ENCODE peak calls at places on chromosome 3, in ten cellular contexts. F, P, V, G, E, K, B, H, U and Y are unnamed samples.

GRCh38 chr3:65146149-65146548 is 458.3 kb upstream of the ADAMTS9 start:
- DNase-seq in V (peak), G (peak), K (peak), F (no peak), P (no peak), B (no peak), U (no peak), E (no peak), H (peak), Y (no peak)

GRCh38 chr3:114899186-114899931 is 247.7 kb downstream of the ZBTB20 start:
- DNase-seq in B (no peak), H (peak), P (no peak), U (no peak), F (no peak), V (no peak), K (no peak), E (no peak), G (no peak), Y (no peak)

GRCh38 chr3:37945803-37946530 is 44.6 kb upstream of the VILL start:
- DNase-seq in E (peak), H (peak), G (peak), F (no peak), U (no peak), K (no peak), P (no peak), V (peak), B (no peak), Y (no peak)

GRCh38 chr3:48440590-48440958 is 517 bp downstream of the TMA7 start:
- DNase-seq in E (no peak), F (no peak), G (no peak), K (no peak), V (peak), U (no peak), H (no peak), B (no peak), P (no peak), Y (no peak)

GRCh38 chr3:170425491-170426239 is 7.0 kb downstream of the CLDN11 start:
- DNase-seq in V (no peak), H (no peak), E (no peak), U (no peak), P (no peak), K (no peak), B (no peak), G (no peak), F (no peak), Y (no peak)

GRCh38 chr3:184388936-184389230 is 9.0 kb downstream of the CHRD start:
- DNase-seq in K (no peak), P (no peak), U (no peak), G (no peak), B (no peak), V (no peak), F (no peak), H (no peak), E (no peak), Y (no peak)

GRCh38 chr3:150495563-150496168 is 50.6 kb downstream of the SERP1 start:
- DNase-seq in B (no peak), F (no peak), P (peak), G (peak), U (no peak), H (peak), K (peak), V (peak), E (no peak), Y (peak)

GRCh38 chr3:67655364-67656121 is 1.1 kb upstream of the SUCLG2 start:
- DNase-seq in G (no peak), P (peak), F (no peak), U (peak), B (peak), E (peak), V (no peak), H (peak), K (no peak), Y (peak)

GRCh38 chr3:130700541-130700940 is 46.1 kb downstream of the PIK3R4 start:
- DNase-seq in U (no peak), B (no peak), H (no peak), K (peak), P (no peak), F (no peak), E (no peak), G (no peak), V (peak), Y (no peak)

GRCh38 chr3:152071924-152072323 is 196.8 kb upstream of the MBNL1 start:
- DNase-seq in G (peak), K (peak), B (no peak), P (peak), V (peak), E (no peak), H (peak), U (no peak), F (no peak), Y (no peak)

GRCh38 chr3:190265795-190266194 is 56.5 kb downstream of the CLDN1 start:
- DNase-seq in B (no peak), G (peak), K (peak), E (peak), U (no peak), H (no peak), V (peak), P (no peak), F (no peak), Y (no peak)

GRCh38 chr3:81394656-81395055 is 366.8 kb downstream of the GBE1 start:
- DNase-seq in B (no peak), H (no peak), K (no peak), U (no peak), E (no peak), V (no peak), G (no peak), F (no peak), P (no peak), Y (no peak)

GRCh38 chr3:172317984-172318383 is 130.3 kb downstream of the GHSR start:
- DNase-seq in H (no peak), F (peak), E (peak), K (peak), V (peak), P (no peak), G (peak), B (peak), U (no peak), Y (peak)

GRCh38 chr3:49492969-49493368 is 22.9 kb downstream of the DAG1 start:
- DNase-seq in F (no peak), V (no peak), K (no peak), U (no peak), G (no peak), H (no peak), P (no peak), E (no peak), B (no peak), Y (no peak)

GRCh38 chr3:108983051-108983450 is 29.4 kb upstream of the GUCA1C start:
- DNase-seq in P (no peak), B (no peak), G (peak), H (no peak), K (no peak), V (no peak), F (no peak), E (no peak), U (no peak), Y (no peak)

GRCh38 chr3:138940446-138940845 is 6.5 kb downstream of the FOXL2 start:
- DNase-seq in E (no peak), F (no peak), G (no peak), V (no peak), H (no peak), P (no peak), U (no peak), K (no peak), B (no peak), Y (no peak)

GRCh38 chr3:98894791-98895576 is 6.5 kb downstream of the DCBLD2 start:
- DNase-seq in F (no peak), H (no peak), V (no peak), P (no peak), E (no peak), G (no peak), U (no peak), B (no peak), K (no peak), Y (no peak)

GRCh38 chr3:144866504-144866903 is 894.9 kb downstream of the DIPK2A start:
- DNase-seq in F (no peak), K (peak), U (no peak), V (peak), E (no peak), H (no peak), B (no peak), G (no peak), P (no peak), Y (no peak)

GRCh38 chr3:115245437-115245836 is 98.3 kb upstream of the ZBTB20 start:
- DNase-seq in G (peak), F (no peak), H (no peak), V (peak), P (no peak), K (peak), U (no peak), B (no peak), E (no peak), Y (no peak)

GRCh38 chr3:13894096-13894811 is 14.4 kb upstream of the WNT7A start:
- DNase-seq in F (no peak), G (no peak), E (no peak), U (no peak), P (no peak), H (no peak), K (no peak), V (no peak), B (no peak), Y (no peak)

GRCh38 chr3:11522953-11523792 is 120.5 kb downstream of the VGLL4 start:
- DNase-seq in V (no peak), E (no peak), K (peak), H (no peak), P (no peak), B (no peak), U (no peak), G (peak), F (no peak), Y (no peak)

GRCh38 chr3:43411429-43411828 is 125.1 kb downstream of the SNRK start:
- DNase-seq in U (no peak), F (no peak), P (no peak), V (no peak), G (no peak), K (no peak), B (no peak), E (no peak), H (no peak), Y (no peak)

GRCh38 chr3:72270072-72270611 is 485.2 kb upstream of the PROK2 start:
- DNase-seq in E (peak), H (peak), G (peak), F (peak), K (peak), B (peak), U (no peak), V (peak), P (no peak), Y (peak)

GRCh38 chr3:60025071-60026055 is 975.5 kb upstream of the CFAP20DC start:
- DNase-seq in V (no peak), B (no peak), G (no peak), H (no peak), E (no peak), U (no peak), K (no peak), P (no peak), F (no peak), Y (no peak)

GRCh38 chr3:6062226-6063187 is 798.4 kb upstream of the GRM7 start:
- DNase-seq in B (no peak), V (no peak), P (no peak), U (no peak), E (no peak), G (no peak), F (no peak), H (no peak), K (no peak), Y (no peak)

GRCh38 chr3:51353566-51354140 is 31.4 kb upstream of the MANF start:
- DNase-seq in F (no peak), K (no peak), B (no peak), H (no peak), G (no peak), P (no peak), E (no peak), V (no peak), U (no peak), Y (no peak)

GRCh38 chr3:18046131-18046530 is 303.7 kb upstream of the TBC1D5 start:
- DNase-seq in F (no peak), H (no peak), G (no peak), K (peak), V (no peak), U (no peak), B (no peak), E (no peak), P (no peak), Y (no peak)

GRCh38 chr3:19267040-19267439 is 118.7 kb downstream of the KCNH8 start:
- DNase-seq in E (no peak), F (no peak), H (no peak), P (no peak), K (no peak), U (no peak), G (no peak), B (no peak), V (no peak), Y (no peak)

GRCh38 chr3:119085070-119085439 is 50.4 kb upstream of the IGSF11 start:
- DNase-seq in G (no peak), P (no peak), K (no peak), E (no peak), U (no peak), V (no peak), F (no peak), B (no peak), H (no peak), Y (no peak)
- TF ChIP-seq CTCF in G (no peak), P (no peak), K (no peak), E (no peak), U (no peak), V (no peak), F (no peak), B (no peak), H (no peak), Y (no peak)

GRCh38 chr3:129485681-129486056 is 42.8 kb upstream of the RHO start:
- DNase-seq in P (no peak), H (peak), U (no peak), G (peak), V (peak), K (peak), B (peak), F (peak), E (peak), Y (no peak)

GRCh38 chr3:129481783-129482332 is 41.8 kb downstream of the IFT122 start:
- DNase-seq in H (no peak), V (peak), G (no peak), E (peak), U (no peak), B (no peak), K (peak), P (no peak), F (peak), Y (no peak)

GRCh38 chr3:129483870-129484269 is 43.8 kb downstream of the IFT122 start:
- DNase-seq in P (no peak), K (no peak), E (no peak), B (no peak), U (no peak), H (no peak), V (no peak), F (no peak), G (no peak), Y (no peak)

GRCh38 chr3:129486057-129487035 is 42.1 kb upstream of the RHO start:
- DNase-seq in H (no peak), P (peak), B (no peak), E (no peak), V (peak), G (peak), U (no peak), F (no peak), K (peak), Y (peak)

DNA sequence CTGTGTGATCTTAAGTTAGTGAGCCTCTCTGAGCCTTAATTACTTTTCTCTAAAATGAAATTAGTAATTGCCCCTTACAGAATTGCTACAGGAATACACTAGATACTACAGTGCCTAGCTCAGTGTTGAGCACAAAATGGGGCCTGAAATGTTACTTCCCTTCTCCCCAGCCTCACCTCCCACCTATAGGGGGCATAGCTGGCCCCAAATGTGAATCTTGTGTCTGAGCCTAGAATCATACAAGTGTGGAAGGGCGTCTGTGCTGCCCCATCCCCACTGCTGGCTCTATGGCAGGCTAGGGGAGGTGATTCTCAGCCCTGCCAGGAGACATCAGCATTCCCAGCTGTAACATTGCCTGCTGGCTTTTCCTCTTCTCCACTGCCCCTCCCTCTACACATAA is 42.7 kb downstream of the IFT122 start:
- DNase-seq in U (no peak), E (no peak), F (no peak), B (no peak), G (no peak), P (no peak), H (no peak), K (no peak), V (no peak), Y (no peak)
- TF ChIP-seq CTCF in U (no peak), E (no peak), F (peak), B (peak), G (no peak), P (peak), H (no peak), K (peak), V (peak), Y (peak)

DNA sequence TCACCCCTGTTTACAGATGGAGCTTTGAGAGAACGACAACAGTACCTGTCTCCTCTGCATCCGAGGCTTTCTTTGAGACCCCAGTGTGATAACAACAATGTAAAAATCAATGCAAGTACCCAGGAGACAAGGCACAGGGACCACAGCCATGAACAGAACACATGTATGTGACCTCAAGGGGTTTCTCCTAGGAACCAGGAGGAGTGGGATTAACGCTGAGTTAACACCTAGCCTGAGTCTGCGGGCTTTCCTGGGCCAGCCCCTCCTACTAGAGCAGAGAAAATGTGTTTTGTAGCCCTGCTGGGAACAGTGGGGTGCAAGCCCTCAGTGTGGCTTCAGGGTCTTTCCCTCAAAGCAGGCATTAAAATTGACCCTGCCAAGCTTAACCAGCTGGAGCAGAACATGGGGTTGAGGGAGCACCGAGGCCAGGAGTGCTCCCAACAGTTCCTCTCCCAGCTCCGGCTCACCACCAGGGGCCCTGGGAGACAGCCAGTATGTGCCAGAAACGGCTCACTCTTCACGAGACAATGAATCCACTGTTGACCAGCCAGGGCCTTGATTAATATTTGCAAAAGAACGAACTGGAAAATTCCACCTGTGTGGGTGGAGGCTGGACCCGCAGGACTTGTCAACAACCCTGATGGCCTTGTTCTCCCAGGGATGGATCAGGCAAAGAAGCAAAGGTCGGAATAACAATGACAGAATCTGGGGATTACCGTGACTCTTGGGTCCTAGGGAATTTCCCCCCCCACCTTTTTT is 3.6 kb downstream of the CHDH start:
- DNase-seq in G (peak), P (no peak), V (peak), K (peak), U (no peak), B (no peak), F (no peak), E (no peak), H (peak), Y (peak)
- TF ChIP-seq CTCF in G (peak), P (no peak), V (peak), K (peak), U (no peak), B (no peak), F (peak), E (no peak), H (peak), Y (peak)

GRCh38 chr3:186259612-186260383 is 102.2 kb downstream of the DGKG start:
- DNase-seq in V (peak), P (no peak), U (peak), E (peak), F (peak), H (peak), K (peak), G (peak), B (peak), Y (peak)

GRCh38 chr3:186264608-186265400 is 97.2 kb downstream of the DGKG start:
- DNase-seq in F (no peak), V (no peak), U (no peak), E (no peak), H (no peak), G (no peak), K (no peak), B (no peak), P (no peak), Y (no peak)

GRCh38 chr3:186258968-186259367 is 103.1 kb downstream of the DGKG start:
- DNase-seq in G (no peak), K (no peak), H (no peak), P (no peak), U (no peak), B (no peak), E (no peak), V (no peak), F (no peak), Y (no peak)

GRCh38 chr3:186260726-186261125 is 101.3 kb downstream of the DGKG start:
- DNase-seq in G (no peak), B (no peak), V (peak), E (no peak), H (no peak), K (no peak), F (no peak), U (no peak), P (no peak), Y (no peak)

DNA sequence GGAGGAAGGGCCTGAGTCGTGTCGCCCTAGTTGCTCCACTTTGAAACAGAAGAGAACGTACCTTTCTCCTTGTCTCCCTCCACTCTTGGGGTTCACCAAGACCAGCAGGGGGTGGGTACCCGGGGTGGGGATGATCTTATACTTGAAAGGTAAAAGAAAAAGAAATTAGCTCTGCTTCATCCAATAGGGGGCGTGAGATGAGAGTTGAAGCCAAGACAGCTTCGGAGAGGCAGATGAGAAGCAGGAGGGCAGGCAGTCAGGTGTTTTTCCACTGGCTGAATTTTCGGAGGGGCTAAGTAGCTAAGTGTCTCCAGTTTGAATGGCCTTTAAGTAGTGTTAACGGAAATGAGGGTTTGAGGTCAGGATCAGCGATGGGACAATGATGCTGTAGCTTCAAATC is 100.4 kb downstream of the DGKG start:
- DNase-seq in V (peak), P (no peak), U (no peak), G (peak), B (no peak), H (peak), K (peak), F (no peak), E (no peak), Y (no peak)
- TF ChIP-seq CTCF in V (peak), P (peak), U (no peak), G (peak), B (peak), H (no peak), K (peak), F (no peak), E (no peak), Y (peak)

DNA sequence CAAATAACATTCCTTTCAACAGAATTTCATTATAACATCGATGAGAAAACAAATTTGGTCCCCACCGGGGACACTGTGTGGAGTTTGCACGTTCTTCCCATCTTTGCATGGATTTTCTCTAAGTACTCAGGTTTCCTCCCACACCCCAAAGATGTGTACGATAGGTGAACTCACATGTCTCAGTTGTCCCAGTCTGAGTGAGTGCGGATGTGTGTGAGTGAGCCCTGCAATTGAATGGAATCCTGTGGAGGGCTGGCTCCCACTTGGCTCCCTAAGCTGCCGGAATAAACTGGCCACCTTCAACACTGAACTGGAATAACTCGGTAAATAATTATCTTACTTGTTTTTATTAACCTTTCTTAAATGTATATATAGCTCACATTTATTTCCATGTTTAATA is 77.0 kb downstream of the TRANK1 start:
- DNase-seq in K (no peak), P (no peak), G (no peak), U (no peak), B (no peak), F (no peak), E (no peak), H (no peak), V (no peak), Y (no peak)
- TF ChIP-seq CTCF in K (no peak), P (no peak), G (no peak), U (no peak), B (no peak), F (no peak), E (no peak), H (no peak), V (no peak), Y (no peak)